ENCODE peak calls at places on chromosomes 6 and 20, in six cellular contexts. L is nephron progenitor cell, W is germinal center, X is DMS 273 treated with DMSO at 0.1 percent for 48 hours, O is D341Med, U is cardiac fibroblast. F is an unnamed sample.

GRCh38 chr20:235891-236290 is 8.8 kb downstream of the DEFB129 start:
- DNase-seq in X (no peak), U (peak; percentile 5), W (no peak), L (no peak), O (peak; percentile 49), F (peak; percentile 47)

GRCh38 chr6:104527761-104528415 is 331.8 kb downstream of the HACE1 start:
- DNase-seq in L (peak; percentile 33), O (peak; percentile 47), U (peak; percentile 67), W (no peak), X (no peak), F (peak; percentile 66)

GRCh38 chr6:151148111-151148510 is 91.7 kb upstream of the AKAP12 start:
- DNase-seq in W (no peak), L (no peak), X (no peak), U (no peak), O (no peak), F (peak; percentile 57)

GRCh38 chr20:46348231-46348803 is 40.0 kb upstream of the CDH22 start:
- DNase-seq in L (peak; percentile 44), U (peak; percentile 19), X (peak; percentile 49), W (no peak), O (no peak), F (no peak)

GRCh38 chr6:85394853-85395538 is 54.9 kb upstream of the NT5E start:
- DNase-seq in U (no peak), W (no peak), X (no peak), L (no peak), O (no peak), F (no peak)

GRCh38 chr6:28343898-28344677 is 5.7 kb upstream of the ZKSCAN3 start:
- DNase-seq in X (no peak), O (no peak), L (no peak), W (no peak), U (no peak), F (no peak)

GRCh38 chr6:30364591-30364990 is 19.6 kb downstream of the RPP21 start:
- DNase-seq in U (no peak), O (no peak), W (no peak), L (no peak), X (no peak), F (peak; percentile 36)

GRCh38 chr20:1876975-1877603 is 18.1 kb upstream of the SIRPA start:
- DNase-seq in L (no peak), W (peak; percentile 84), O (peak; percentile 84), X (no peak), U (no peak), F (no peak)

GRCh38 chr20:42634096-42634495 is 555.6 kb downstream of the PTPRT start:
- DNase-seq in L (no peak), O (no peak), W (no peak), X (no peak), U (no peak), F (no peak)

GRCh38 chr20:23497458-23498026 is 6.6 kb downstream of the CST8 start:
- DNase-seq in W (no peak), U (no peak), O (no peak), X (no peak), L (no peak), F (no peak)

GRCh38 chr20:34111057-34111711 is 859 bp downstream of the EIF2S2 start:
- DNase-seq in O (no peak), L (peak; percentile 30), W (peak; percentile 12), U (peak; percentile 80), X (no peak), F (peak; percentile 58)

GRCh38 chr6:149990672-149991402 is 27.1 kb downstream of the ULBP1 start:
- DNase-seq in O (peak; percentile 61), X (no peak), U (no peak), W (peak; percentile 62), L (peak; percentile 58), F (no peak)

GRCh38 chr20:32660661-32661060 is 13.1 kb downstream of the C20orf203 start:
- DNase-seq in O (no peak), X (no peak), W (no peak), L (no peak), U (no peak), F (no peak)

GRCh38 chr6:131914967-131915751 is 36.0 kb downstream of the CCN2 start:
- DNase-seq in O (peak; percentile 53), L (peak; percentile 59), W (peak; percentile 53), X (peak; percentile 9), U (peak; percentile 91), F (peak; percentile 84)

GRCh38 chr20:6071162-6071695 is 17.4 kb upstream of the LRRN4 start:
- DNase-seq in W (no peak), L (no peak), O (no peak), X (no peak), U (no peak), F (no peak)

GRCh38 chr6:36050947-36051710 is 23.5 kb downstream of the MAPK14 start:
- DNase-seq in W (no peak), X (no peak), O (no peak), L (no peak), U (no peak), F (no peak)

GRCh38 chr20:58550661-58551060 is 35.5 kb upstream of the APCDD1L start:
- DNase-seq in O (no peak), X (no peak), W (no peak), L (no peak), U (peak; percentile 87), F (no peak)

GRCh38 chr6:26536571-26537159 is 1.5 kb upstream of the HMGN4 start:
- DNase-seq in O (no peak), U (peak; percentile 79), X (peak; percentile 69), W (peak; percentile 10), L (no peak), F (peak; percentile 44)

GRCh38 chr20:48986899-48987298 is 59.2 kb upstream of the CSE1L start:
- DNase-seq in L (no peak), X (no peak), O (peak; percentile 52), W (no peak), U (peak; percentile 6), F (peak; percentile 25)

GRCh38 chr6:106039836-106040592 is 46.1 kb upstream of the PRDM1 start:
- DNase-seq in X (no peak), L (no peak), U (no peak), O (peak; percentile 29), W (no peak), F (no peak)

GRCh38 chr6:115765966-115766365 is 294.7 kb downstream of the FRK start:
- DNase-seq in L (no peak), O (peak; percentile 57), U (no peak), X (no peak), W (no peak), F (no peak)

GRCh38 chr6:56978530-56978929 is 23.6 kb downstream of the BEND6 start:
- DNase-seq in O (no peak), U (no peak), L (no peak), X (no peak), W (no peak), F (no peak)

GRCh38 chr6:168226832-168227434 is 92.6 kb downstream of the DACT2 start:
- DNase-seq in W (no peak), L (no peak), X (no peak), O (no peak), U (no peak), F (no peak)

GRCh38 chr20:62861732-62862336 is at the start of gene TCFL5:
- DNase-seq in U (peak; percentile 86), X (peak; percentile 36), L (peak; percentile 96), W (peak; percentile 92), O (peak; percentile 99), F (peak; percentile 75)

GRCh38 chr6:4180653-4181255 is 45.4 kb upstream of the ECI2 start:
- DNase-seq in W (peak; percentile 17), U (peak; percentile 66), L (no peak), X (no peak), O (no peak), F (peak; percentile 56)

GRCh38 chr6:138550346-138550767 is 51.1 kb upstream of the NHSL1 start:
- DNase-seq in X (no peak), O (no peak), L (no peak), U (no peak), W (no peak), F (peak; percentile 3)

F was measured in MCF 10A.